ENCODE peak calls at places on chromosome X, in eight cellular contexts. J, G, D, Q, N, H, M and E are unnamed samples.

GRCh38 chrX:63855896-63856295 is 70.9 kb upstream of the ARHGEF9 start:
- DNase-seq in J (no peak), G (no peak), D (no peak), Q (no peak), N (peak; percentile 48), H (peak; percentile 34), M (no peak), E (peak; percentile 72)

GRCh38 chrX:2965965-2966364 is 36.8 kb upstream of the ARSD start:
- DNase-seq in J (no peak), G (no peak), D (no peak), Q (no peak), N (no peak), H (no peak), M (no peak), E (no peak)

GRCh38 chrX:71911023-71911730 is 532 bp downstream of the NHSL2 start:
- DNase-seq in J (peak; percentile 54), G (peak; percentile 46), D (no peak), Q (peak; percentile 37), N (no peak), H (peak; percentile 44), M (peak; percentile 48), E (no peak)

GRCh38 chrX:153750126-153750774 is 13.8 kb upstream of the PLXNB3 start:
- DNase-seq in J (no peak), G (no peak), D (no peak), Q (no peak), N (no peak), H (no peak), M (no peak), E (no peak)

GRCh38 chrX:351736-352135 is 33.1 kb upstream of the GTPBP6 start:
- DNase-seq in J (no peak), G (no peak), D (no peak), Q (no peak), N (no peak), H (no peak), M (no peak), E (no peak)

GRCh38 chrX:78124304-78124703 is 15.1 kb downstream of the TAF9B start:
- DNase-seq in J (no peak), G (no peak), D (no peak), Q (no peak), N (no peak), H (no peak), M (no peak), E (no peak)

GRCh38 chrX:152072236-152072635 is 66.1 kb downstream of the MAGEA10 start:
- DNase-seq in J (peak; percentile 36), G (no peak), D (no peak), Q (no peak), N (peak; percentile 35), H (peak; percentile 31), M (peak; percentile 66), E (peak; percentile 71)

GRCh38 chrX:107549504-107549903 is 78.8 kb upstream of the PRPS1 start:
- DNase-seq in J (no peak), G (peak; percentile 7), D (no peak), Q (no peak), N (no peak), H (no peak), M (no peak), E (no peak)

GRCh38 chrX:13717697-13718483 is 16.5 kb downstream of the TRAPPC2 start:
- DNase-seq in J (no peak), G (no peak), D (no peak), Q (no peak), N (no peak), H (peak; percentile 30), M (no peak), E (peak; percentile 78)